ENCODE peak calls at places on chromosomes 7 and 10, in four cellular contexts. G is hypothalamus; A is activated T-cell treated with anti-CD3 and anti-CD28 coated beads, Interleukin-2, amount 50 U/mL, for 72 hours; R is cardiac muscle cell. T is an unnamed sample.

GRCh38 chr10:120262857-120263547 is 194.0 kb upstream of the PLPP4 start:
- DNase-seq in G (no peak), A (no peak), R (no peak), T (no peak)

GRCh38 chr7:11847336-11847735 is 15.3 kb upstream of the THSD7A start:
- DNase-seq in G (no peak), A (no peak), R (peak; percentile 44), T (no peak)

GRCh38 chr7:134533288-134533771 is 6.0 kb downstream of the AKR1B10 start:
- DNase-seq in G (no peak), A (no peak), R (no peak), T (no peak)

GRCh38 chr10:97327348-97328294 is 6.9 kb downstream of the FRAT2 start:
- DNase-seq in G (no peak), A (no peak), R (no peak), T (no peak)

GRCh38 chr10:128103229-128103714 is 23.0 kb downstream of the MKI67 start:
- DNase-seq in G (no peak), A (peak; percentile 31), R (no peak), T (no peak)

GRCh38 chr7:72028267-72028666 is 383.9 kb downstream of the CALN1 start:
- DNase-seq in G (no peak), A (no peak), R (no peak), T (no peak)

GRCh38 chr7:11538751-11539299 is 293.2 kb downstream of the THSD7A start:
- DNase-seq in G (no peak), A (no peak), R (no peak), T (no peak)

GRCh38 chr7:33909755-33910154 is 4.4 kb downstream of the BMPER start:
- DNase-seq in G (no peak), A (no peak), R (no peak), T (no peak)

GRCh38 chr10:114312585-114312984 is 73.5 kb downstream of the VWA2 start:
- DNase-seq in G (no peak), A (no peak), R (peak; percentile 12), T (no peak)

GRCh38 chr7:66193146-66193725 is 11.9 kb upstream of the TPST1 start:
- DNase-seq in G (no peak), A (no peak), R (no peak), T (no peak)

GRCh38 chr10:113858541-113858940 is 4.1 kb downstream of the NHLRC2 start:
- DNase-seq in G (no peak), A (no peak), R (peak; percentile 20), T (no peak)

T was measured in KG1.